ENCODE peak calls at places on chromosome 17, in five cellular contexts. One of them, this sample, is unnamed.

GRCh38 chr17:7018331-7018964 is 4.4 kb upstream of the BCL6B start:
- DNase-seq in stimulated activated CD8-positive, alpha-beta memory T cell treated with anti-CD3 and anti-CD28 coated beads, Interleukin-4, amount 100 ng/mL, for 4 hours: no peak
- DNase-seq in uterus: peak
- DNase-seq in SK-N-MC: no peak
- DNase-seq in A549: no peak
- DNase-seq in this sample: no peak

GRCh38 chr17:37239690-37240344 is 136.0 kb upstream of the C17orf78 start:
- DNase-seq in stimulated activated CD8-positive, alpha-beta memory T cell treated with anti-CD3 and anti-CD28 coated beads, Interleukin-4, amount 100 ng/mL, for 4 hours: no peak
- DNase-seq in uterus: no peak
- DNase-seq in SK-N-MC: no peak
- DNase-seq in A549: peak
- DNase-seq in this sample: peak

GRCh38 chr17:42361781-42362186 is 26.5 kb downstream of the STAT3 start:
- DNase-seq in stimulated activated CD8-positive, alpha-beta memory T cell treated with anti-CD3 and anti-CD28 coated beads, Interleukin-4, amount 100 ng/mL, for 4 hours: no peak
- DNase-seq in uterus: no peak
- DNase-seq in SK-N-MC: no peak
- DNase-seq in A549: no peak
- DNase-seq in this sample: no peak

GRCh38 chr17:39867084-39867890 is 715 bp upstream of the ZPBP2 start:
- DNase-seq in stimulated activated CD8-positive, alpha-beta memory T cell treated with anti-CD3 and anti-CD28 coated beads, Interleukin-4, amount 100 ng/mL, for 4 hours: peak
- DNase-seq in uterus: no peak
- DNase-seq in SK-N-MC: no peak
- DNase-seq in A549: no peak
- DNase-seq in this sample: no peak

GRCh38 chr17:45361451-45361850 is 44.6 kb upstream of the MAP3K14 start:
- DNase-seq in stimulated activated CD8-positive, alpha-beta memory T cell treated with anti-CD3 and anti-CD28 coated beads, Interleukin-4, amount 100 ng/mL, for 4 hours: no peak
- DNase-seq in uterus: no peak
- DNase-seq in SK-N-MC: no peak
- DNase-seq in A549: no peak
- DNase-seq in this sample: no peak

GRCh38 chr17:44354582-44355309 is 8.9 kb downstream of the FAM171A2 start:
- DNase-seq in stimulated activated CD8-positive, alpha-beta memory T cell treated with anti-CD3 and anti-CD28 coated beads, Interleukin-4, amount 100 ng/mL, for 4 hours: peak
- DNase-seq in uterus: peak
- DNase-seq in SK-N-MC: no peak
- DNase-seq in A549: no peak
- DNase-seq in this sample: no peak

GRCh38 chr17:43338886-43339516 is 59.8 kb upstream of the ARL4D start:
- DNase-seq in stimulated activated CD8-positive, alpha-beta memory T cell treated with anti-CD3 and anti-CD28 coated beads, Interleukin-4, amount 100 ng/mL, for 4 hours: peak
- DNase-seq in uterus: peak
- DNase-seq in SK-N-MC: peak
- DNase-seq in A549: no peak
- DNase-seq in this sample: peak

GRCh38 chr17:49779730-49780220 is 8.7 kb upstream of the KAT7 start:
- DNase-seq in stimulated activated CD8-positive, alpha-beta memory T cell treated with anti-CD3 and anti-CD28 coated beads, Interleukin-4, amount 100 ng/mL, for 4 hours: no peak
- DNase-seq in uterus: no peak
- DNase-seq in SK-N-MC: no peak
- DNase-seq in A549: peak
- DNase-seq in this sample: peak

GRCh38 chr17:21268596-21269188 is 15.5 kb upstream of the NATD1 start:
- DNase-seq in stimulated activated CD8-positive, alpha-beta memory T cell treated with anti-CD3 and anti-CD28 coated beads, Interleukin-4, amount 100 ng/mL, for 4 hours: no peak
- DNase-seq in uterus: no peak
- DNase-seq in SK-N-MC: no peak
- DNase-seq in A549: no peak
- DNase-seq in this sample: no peak

GRCh38 chr17:57772774-57773173 is 27.7 kb upstream of the CCDC182 start:
- DNase-seq in stimulated activated CD8-positive, alpha-beta memory T cell treated with anti-CD3 and anti-CD28 coated beads, Interleukin-4, amount 100 ng/mL, for 4 hours: no peak
- DNase-seq in uterus: no peak
- DNase-seq in SK-N-MC: no peak
- DNase-seq in A549: no peak
- DNase-seq in this sample: no peak

GRCh38 chr17:11122908-11123307 is 118.1 kb upstream of the SHISA6 start:
- DNase-seq in stimulated activated CD8-positive, alpha-beta memory T cell treated with anti-CD3 and anti-CD28 coated beads, Interleukin-4, amount 100 ng/mL, for 4 hours: no peak
- DNase-seq in uterus: peak
- DNase-seq in SK-N-MC: no peak
- DNase-seq in A549: no peak
- DNase-seq in this sample: no peak

GRCh38 chr17:15440347-15440746 is 27.1 kb downstream of the CDRT4 start:
- DNase-seq in stimulated activated CD8-positive, alpha-beta memory T cell treated with anti-CD3 and anti-CD28 coated beads, Interleukin-4, amount 100 ng/mL, for 4 hours: no peak
- DNase-seq in uterus: no peak
- DNase-seq in SK-N-MC: no peak
- DNase-seq in A549: no peak
- DNase-seq in this sample: no peak

GRCh38 chr17:33452797-33453196 is 159.7 kb upstream of the ASIC2 start:
- DNase-seq in stimulated activated CD8-positive, alpha-beta memory T cell treated with anti-CD3 and anti-CD28 coated beads, Interleukin-4, amount 100 ng/mL, for 4 hours: no peak
- DNase-seq in uterus: no peak
- DNase-seq in SK-N-MC: no peak
- DNase-seq in A549: no peak
- DNase-seq in this sample: no peak

GRCh38 chr17:4161179-4161559 is 18.2 kb downstream of the CYB5D2 start:
- DNase-seq in stimulated activated CD8-positive, alpha-beta memory T cell treated with anti-CD3 and anti-CD28 coated beads, Interleukin-4, amount 100 ng/mL, for 4 hours: no peak
- DNase-seq in uterus: no peak
- DNase-seq in SK-N-MC: no peak
- DNase-seq in A549: peak
- DNase-seq in this sample: peak

GRCh38 chr17:28506763-28507487 is 777 bp downstream of the FOXN1 start:
- DNase-seq in stimulated activated CD8-positive, alpha-beta memory T cell treated with anti-CD3 and anti-CD28 coated beads, Interleukin-4, amount 100 ng/mL, for 4 hours: no peak
- DNase-seq in uterus: no peak
- DNase-seq in SK-N-MC: no peak
- DNase-seq in A549: no peak
- DNase-seq in this sample: no peak

GRCh38 chr17:63240106-63240505 is 206.0 kb downstream of the CYB561 start:
- DNase-seq in stimulated activated CD8-positive, alpha-beta memory T cell treated with anti-CD3 and anti-CD28 coated beads, Interleukin-4, amount 100 ng/mL, for 4 hours: no peak
- DNase-seq in uterus: no peak
- DNase-seq in SK-N-MC: no peak
- DNase-seq in A549: no peak
- DNase-seq in this sample: no peak

GRCh38 chr17:27443491-27443890 is 12.8 kb upstream of the KSR1 start:
- DNase-seq in stimulated activated CD8-positive, alpha-beta memory T cell treated with anti-CD3 and anti-CD28 coated beads, Interleukin-4, amount 100 ng/mL, for 4 hours: no peak
- DNase-seq in uterus: no peak
- DNase-seq in SK-N-MC: no peak
- DNase-seq in A549: no peak
- DNase-seq in this sample: no peak

GRCh38 chr17:51860934-51861561 is 297.5 kb downstream of the CA10 start:
- DNase-seq in stimulated activated CD8-positive, alpha-beta memory T cell treated with anti-CD3 and anti-CD28 coated beads, Interleukin-4, amount 100 ng/mL, for 4 hours: no peak
- DNase-seq in uterus: no peak
- DNase-seq in SK-N-MC: no peak
- DNase-seq in A549: peak
- DNase-seq in this sample: peak

GRCh38 chr17:39672522-39673334 is 4.5 kb downstream of the PNMT start:
- DNase-seq in stimulated activated CD8-positive, alpha-beta memory T cell treated with anti-CD3 and anti-CD28 coated beads, Interleukin-4, amount 100 ng/mL, for 4 hours: no peak
- DNase-seq in uterus: no peak
- DNase-seq in SK-N-MC: no peak
- DNase-seq in A549: no peak
- DNase-seq in this sample: no peak

GRCh38 chr17:11332706-11333105 is 91.7 kb downstream of the SHISA6 start:
- DNase-seq in stimulated activated CD8-positive, alpha-beta memory T cell treated with anti-CD3 and anti-CD28 coated beads, Interleukin-4, amount 100 ng/mL, for 4 hours: no peak
- DNase-seq in uterus: no peak
- DNase-seq in SK-N-MC: no peak
- DNase-seq in A549: no peak
- DNase-seq in this sample: no peak

GRCh38 chr17:73586921-73587680 is 57.1 kb downstream of the SDK2 start:
- DNase-seq in stimulated activated CD8-positive, alpha-beta memory T cell treated with anti-CD3 and anti-CD28 coated beads, Interleukin-4, amount 100 ng/mL, for 4 hours: no peak
- DNase-seq in uterus: no peak
- DNase-seq in SK-N-MC: no peak
- DNase-seq in A549: peak
- DNase-seq in this sample: no peak

GRCh38 chr17:74743755-74744154 is 4.7 kb upstream of the NHERF1 start:
- DNase-seq in stimulated activated CD8-positive, alpha-beta memory T cell treated with anti-CD3 and anti-CD28 coated beads, Interleukin-4, amount 100 ng/mL, for 4 hours: no peak
- DNase-seq in uterus: no peak
- DNase-seq in SK-N-MC: no peak
- DNase-seq in A549: no peak
- DNase-seq in this sample: no peak

GRCh38 chr17:66494023-66494803 is 191.8 kb downstream of the PRKCA start:
- DNase-seq in stimulated activated CD8-positive, alpha-beta memory T cell treated with anti-CD3 and anti-CD28 coated beads, Interleukin-4, amount 100 ng/mL, for 4 hours: no peak
- DNase-seq in uterus: no peak
- DNase-seq in SK-N-MC: no peak
- DNase-seq in A549: peak
- DNase-seq in this sample: peak